ENCODE peak calls at places on chromosome 4, in four cellular contexts. C is tibial nerve, J is psoas muscle, K is fibroblast of lung. N is an unnamed sample.
A peak's percentile ranks its signal among the peaks of the same experiment; 100 is the strongest.

GRCh38 chr4:105631818-105632400 is 76.6 kb downstream of the INTS12 start:
- DNase-seq in C (no peak), J (no peak), K (no peak), N (no peak)

GRCh38 chr4:121156822-121157769 is 7.0 kb downstream of the TNIP3 start:
- DNase-seq in C (no peak), J (peak; percentile 15), K (peak; percentile 25), N (peak; percentile 17)

GRCh38 chr4:74123065-74123728 is 24.2 kb upstream of the CXCL2 start:
- DNase-seq in C (no peak), J (no peak), K (peak; percentile 82), N (peak; percentile 89)

GRCh38 chr4:38210396-38211114 is 250.4 kb downstream of the PTTG2 start:
- DNase-seq in C (no peak), J (no peak), K (no peak), N (peak; percentile 27)

GRCh38 chr4:17512973-17513665 is 1.2 kb upstream of the QDPR start:
- DNase-seq in C (no peak), J (no peak), K (no peak), N (no peak)

GRCh38 chr4:3112979-3113469 is 38.5 kb downstream of the HTT start:
- DNase-seq in C (no peak), J (no peak), K (no peak), N (no peak)

GRCh38 chr4:21765810-21766407 is 182.7 kb downstream of the KCNIP4 start:
- DNase-seq in C (no peak), J (no peak), K (peak; percentile 55), N (peak; percentile 78)

GRCh38 chr4:74038161-74039064 is at the start of gene CXCL3:
- DNase-seq in C (peak; percentile 35), J (peak; percentile 74), K (peak; percentile 72), N (peak; percentile 62)

GRCh38 chr4:36226430-36227227 is 17.7 kb downstream of the ARAP2 start:
- DNase-seq in C (no peak), J (no peak), K (no peak), N (no peak)

GRCh38 chr4:103904126-103904525 is 184.3 kb upstream of the TACR3 start:
- DNase-seq in C (no peak), J (no peak), K (peak; percentile 38), N (no peak)

GRCh38 chr4:94516067-94516466 is 64.3 kb downstream of the PDLIM5 start:
- DNase-seq in C (no peak), J (no peak), K (peak; percentile 71), N (peak; percentile 78)

GRCh38 chr4:53489279-53489889 is 101.9 kb downstream of the LNX1 start:
- DNase-seq in C (no peak), J (no peak), K (peak; percentile 54), N (peak; percentile 47)

GRCh38 chr4:53763813-53764597 is 172.7 kb upstream of the LNX1 start:
- DNase-seq in C (no peak), J (no peak), K (peak; percentile 68), N (peak; percentile 84)

GRCh38 chr4:124940387-124940786 is 227.9 kb upstream of the ANKRD50 start:
- DNase-seq in C (no peak), J (no peak), K (peak; percentile 97), N (peak; percentile 97)

GRCh38 chr4:124937993-124938392 is 225.5 kb upstream of the ANKRD50 start:
- DNase-seq in C (no peak), J (no peak), K (no peak), N (no peak)

GRCh38 chr4:124939908-124940307 is 227.4 kb upstream of the ANKRD50 start:
- DNase-seq in C (no peak), J (no peak), K (no peak), N (no peak)

GRCh38 chr4:124936427-124936826 is 223.9 kb upstream of the ANKRD50 start:
- DNase-seq in C (no peak), J (peak; percentile 19), K (peak; percentile 87), N (peak; percentile 79)

GRCh38 chr4:124938836-124939235 is 226.3 kb upstream of the ANKRD50 start:
- DNase-seq in C (no peak), J (no peak), K (peak; percentile 51), N (no peak)
- H3K4me3 ChIP-seq in C (no peak overlapping the region), J (no peak overlapping the region), K (no peak overlapping the region), N (no peak overlapping the region)

GRCh38 chr4:119615068-119615744 is 13.4 kb downstream of the PDE5A start:
- DNase-seq in C (no peak), J (no peak), K (no peak), N (peak; percentile 56)
- TF ChIP-seq CTCF in C (no peak), J (no peak), K (no peak), N (no peak)

GRCh38 chr4:81109356-81109755 is 78.8 kb downstream of the BMP3 start:
- DNase-seq in C (no peak), J (no peak), K (no peak), N (no peak)

DNA sequence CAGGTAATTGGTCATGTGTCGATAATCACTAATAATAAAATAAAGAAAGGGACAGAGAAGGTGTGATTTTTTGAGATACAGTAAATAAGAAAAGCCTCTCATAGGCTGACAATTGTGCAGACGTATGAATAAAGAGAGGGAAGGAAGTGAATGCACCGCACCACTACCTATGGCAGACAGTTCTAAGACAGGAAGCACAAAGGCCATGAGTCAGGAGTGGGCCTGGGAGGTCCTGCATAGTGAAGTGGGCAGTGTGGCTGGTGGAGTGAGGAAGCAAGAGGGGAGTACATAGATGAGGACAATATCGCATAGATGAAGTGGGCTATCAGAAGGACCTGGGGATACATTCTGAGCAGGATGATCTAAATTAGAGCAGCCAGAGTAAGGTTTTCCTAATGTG is 75.6 kb downstream of the BMP3 start:
- DNase-seq in C (no peak), J (no peak), K (no peak), N (no peak)
- H3K4me3 ChIP-seq in C (no peak overlapping the region), J (no peak overlapping the region), K (no peak overlapping the region), N (no peak overlapping the region)

GRCh38 chr4:89599026-89599425 is 237.9 kb downstream of the SNCA start:
- DNase-seq in C (no peak), J (no peak), K (peak; percentile 38), N (peak; percentile 2)

GRCh38 chr4:89598602-89599001 is 238.4 kb downstream of the SNCA start:
- DNase-seq in C (no peak), J (no peak), K (peak; percentile 48), N (peak; percentile 60)
- TF ChIP-seq CTCF in C (peak; percentile 5), J (no peak), K (no peak), N (peak; percentile 54)